ENCODE peak calls at places on chromosomes 1 and 21, in six cellular contexts. A, U, L, D, N and I are unnamed samples.

GRCh38 chr1:115327270-115327669 is 10.8 kb downstream of the NGF start:
- DNase-seq in N (no peak), L (no peak), D (no peak), U (peak), A (no peak), I (no peak)

GRCh38 chr1:195530961-195531360 is 1077.3 kb downstream of the KCNT2 start:
- DNase-seq in N (no peak), A (no peak), U (no peak), D (no peak), L (no peak), I (no peak)

GRCh38 chr1:44947060-44947773 is 39.2 kb downstream of the EIF2B3 start:
- DNase-seq in N (no peak), U (peak), D (no peak), A (no peak), L (no peak), I (peak)

GRCh38 chr1:2375246-2375922 is 16.0 kb downstream of the MORN1 start:
- DNase-seq in A (no peak), L (no peak), U (no peak), N (peak), D (no peak), I (no peak)

GRCh38 chr1:165910764-165911421 is 83.5 kb downstream of the UCK2 start:
- DNase-seq in A (no peak), N (peak), U (no peak), D (no peak), L (no peak), I (no peak)

GRCh38 chr21:33825898-33826297 is 89.7 kb downstream of the ATP5PO start:
- DNase-seq in N (no peak), D (no peak), A (no peak), U (no peak), L (no peak), I (no peak)

GRCh38 chr1:151939141-151939540 is 29.8 kb upstream of the THEM4 start:
- DNase-seq in L (no peak), N (no peak), A (no peak), U (no peak), D (no peak), I (no peak)

GRCh38 chr21:38310619-38311018 is 53.8 kb downstream of the KCNJ15 start:
- DNase-seq in D (no peak), L (no peak), U (peak), N (no peak), A (no peak), I (no peak)

GRCh38 chr1:31617917-31618746 is 643 bp downstream of the HCRTR1 start:
- DNase-seq in N (peak), L (peak), D (peak), A (no peak), U (peak), I (no peak)

GRCh38 chr1:1631793-1632420 is at the start of gene MMP23B:
- DNase-seq in D (no peak), N (peak), A (no peak), U (no peak), L (no peak), I (no peak)

GRCh38 chr1:51063121-51063520 is 38.9 kb upstream of the C1orf185 start:
- DNase-seq in N (no peak), U (no peak), L (no peak), D (no peak), A (no peak), I (no peak)

GRCh38 chr1:222420621-222421020 is 127.3 kb downstream of the HHIPL2 start:
- DNase-seq in N (no peak), U (no peak), A (no peak), L (no peak), D (no peak), I (no peak)

GRCh38 chr21:34071683-34072082 is 1.7 kb upstream of the MRPS6 start:
- DNase-seq in L (no peak), D (no peak), N (no peak), U (no peak), A (no peak), I (no peak)

GRCh38 chr1:6864166-6864565 is 78.9 kb downstream of the CAMTA1 start:
- DNase-seq in N (no peak), A (no peak), U (no peak), D (no peak), L (no peak), I (no peak)

GRCh38 chr1:21149430-21149861 is 27.3 kb downstream of the EIF4G3 start:
- DNase-seq in L (no peak), N (no peak), A (no peak), U (no peak), D (no peak), I (no peak)

GRCh38 chr1:234125283-234125682 is 220.8 kb downstream of the SLC35F3 start:
- DNase-seq in L (peak), U (peak), A (no peak), D (peak), N (no peak), I (no peak)

GRCh38 chr1:111990878-111991760 is 1.7 kb upstream of the KCND3 start:
- DNase-seq in L (no peak), N (peak), A (peak), D (no peak), U (peak), I (peak)

GRCh38 chr1:150162582-150162861 is 12.8 kb downstream of the PLEKHO1 start:
- DNase-seq in A (no peak), L (no peak), D (no peak), N (no peak), U (no peak), I (no peak)

GRCh38 chr1:6859415-6860343 is 74.4 kb downstream of the CAMTA1 start:
- DNase-seq in D (no peak), L (no peak), N (no peak), A (no peak), U (no peak), I (no peak)

GRCh38 chr1:182206628-182207239 is 145.2 kb upstream of the ZNF648 start:
- DNase-seq in A (no peak), N (peak), L (no peak), D (no peak), U (no peak), I (no peak)